ENCODE peak calls at places on chromosomes 13 and 19, in eight cellular contexts. D is HepG2, Z is stomach, N is esophagus squamous epithelium, E is breast epithelium, R is spleen, F is uterus, S is IMR-90. M is an unnamed sample. For H3K4me1, the result is how much of the 10 kb centered on the place peaks cover.

GRCh38 chr19:32459199-32459865 is 53.8 kb downstream of the DPY19L3 start:
- DNase-seq in D (peak), Z (no peak), N (no peak), E (no peak), R (no peak), F (no peak), S (no peak), M (no peak)

GRCh38 chr19:57010541-57010940 is 109.2 kb upstream of the USP29 start:
- DNase-seq in D (no peak), Z (no peak), N (no peak), E (no peak), R (peak), F (no peak), S (no peak), M (no peak)

GRCh38 chr19:40213882-40214570 is 4.2 kb downstream of the TTC9B start:
- DNase-seq in D (no peak), Z (no peak), N (no peak), E (no peak), R (no peak), F (no peak), S (no peak), M (no peak)

GRCh38 chr19:58439576-58440554 is at the start of gene ZNF132:
- DNase-seq in D (no peak), Z (peak), N (peak), E (peak), R (peak), F (peak), S (peak), M (peak)

GRCh38 chr19:16851031-16851712 is 22.0 kb downstream of the SIN3B start:
- DNase-seq in D (no peak), Z (no peak), N (no peak), E (no peak), R (no peak), F (no peak), S (peak), M (no peak)

GRCh38 chr13:40637644-40638043 is 28.8 kb downstream of the FOXO1 start:
- DNase-seq in D (no peak), Z (peak), N (no peak), E (no peak), R (no peak), F (no peak), S (no peak), M (no peak)

GRCh38 chr19:39212377-39212742 is 8.3 kb upstream of the SYCN start:
- DNase-seq in D (no peak), Z (peak), N (no peak), E (no peak), R (peak), F (no peak), S (no peak), M (no peak)

GRCh38 chr13:23681253-23681652 is 111.0 kb downstream of the TNFRSF19 start:
- DNase-seq in D (no peak), Z (no peak), N (no peak), E (no peak), R (no peak), F (no peak), S (peak), M (no peak)

GRCh38 chr13:105991131-105991530 is 544.3 kb downstream of the EFNB2 start:
- DNase-seq in D (no peak), Z (no peak), N (no peak), E (no peak), R (no peak), F (no peak), S (no peak), M (no peak)

GRCh38 chr13:28717170-28717569 is 1.6 kb downstream of the SLC46A3 start:
- DNase-seq in D (no peak), Z (no peak), N (no peak), E (no peak), R (no peak), F (no peak), S (no peak), M (no peak)

GRCh38 chr13:103386341-103386740 is 320.1 kb upstream of the SLC10A2 start:
- DNase-seq in D (no peak), Z (no peak), N (no peak), E (no peak), R (no peak), F (no peak), S (no peak), M (peak)

GRCh38 chr19:47778954-47779351 is 450 bp downstream of the SELENOW start:
- DNase-seq in D (no peak), Z (no peak), N (no peak), E (no peak), R (no peak), F (peak), S (no peak), M (peak)

GRCh38 chr19:42468273-42468796 is 25.6 kb upstream of the CXCL17 start:
- DNase-seq in D (no peak), Z (no peak), N (no peak), E (no peak), R (no peak), F (no peak), S (peak), M (no peak)

GRCh38 chr13:42991892-42992584 is at the start of gene EPSTI1:
- DNase-seq in D (no peak), Z (peak), N (no peak), E (peak), R (peak), F (peak), S (peak), M (peak)

GRCh38 chr19:38596057-38596981 is 21.4 kb downstream of the MAP4K1 start:
- DNase-seq in D (peak), Z (peak), N (no peak), E (no peak), R (no peak), F (no peak), S (no peak), M (no peak)

GRCh38 chr13:60583196-60583908 is 186.3 kb downstream of the TDRD3 start:
- DNase-seq in D (peak), Z (no peak), N (no peak), E (no peak), R (no peak), F (peak), S (peak), M (no peak)

GRCh38 chr13:113999618-113999910 is 25.7 kb upstream of the C13orf46 start:
- DNase-seq in D (no peak), Z (no peak), N (no peak), E (no peak), R (peak), F (no peak), S (no peak), M (no peak)

GRCh38 chr19:54502518-54503048 is at the start of gene LAIR2:
- DNase-seq in D (no peak), Z (no peak), N (no peak), E (no peak), R (no peak), F (no peak), S (no peak), M (no peak)

GRCh38 chr19:15562861-15563260 is 52.2 kb upstream of the CYP4F8 start:
- DNase-seq in D (peak), Z (no peak), N (no peak), E (peak), R (no peak), F (no peak), S (peak), M (no peak)

GRCh38 chr19:14550201-14550754 is 20.9 kb downstream of the TECR start:
- DNase-seq in D (no peak), Z (peak), N (no peak), E (peak), R (no peak), F (no peak), S (no peak), M (no peak)

GRCh38 chr13:36606060-36606459 is 67.8 kb upstream of the SERTM1 start:
- DNase-seq in D (no peak), Z (no peak), N (no peak), E (no peak), R (no peak), F (no peak), S (no peak), M (no peak)

GRCh38 chr19:11887618-11888531 is at the start of gene ZNF69:
- DNase-seq in D (peak), Z (peak), N (no peak), E (peak), R (peak), F (peak), S (peak), M (peak)

GRCh38 chr19:43739419-43739818 is 15.3 kb downstream of the SMG9 start:
- DNase-seq in D (no peak), Z (peak), N (no peak), E (no peak), R (no peak), F (no peak), S (no peak), M (no peak)

GRCh38 chr13:95002968-95003813 is 290.8 kb upstream of the SOX21 start:
- DNase-seq in D (no peak), Z (no peak), N (no peak), E (no peak), R (no peak), F (no peak), S (no peak), M (no peak)

DNA sequence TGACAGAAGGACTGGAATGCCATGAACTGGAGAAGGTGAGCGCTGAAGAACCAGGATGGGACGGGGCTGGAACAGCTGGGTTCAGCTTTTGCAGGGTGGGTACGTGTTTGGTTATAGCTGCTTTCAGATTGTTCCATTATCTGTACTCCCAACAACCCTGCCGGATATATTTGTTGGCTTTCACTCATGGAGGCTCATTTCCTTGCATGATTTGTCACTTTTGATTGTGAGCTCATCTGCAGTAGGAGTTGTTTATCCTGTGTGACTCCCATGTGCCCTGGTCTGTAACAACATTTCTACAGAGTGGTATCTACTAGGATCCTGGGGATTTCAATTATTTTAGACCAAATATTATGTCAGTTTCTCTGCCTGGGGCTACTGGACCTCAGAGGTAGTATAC is 5.4 kb downstream of the ARL11 start:
- DNase-seq in D (no peak), Z (no peak), N (no peak), E (no peak), R (no peak), F (no peak), S (no peak), M (no peak)
- H3K4me1 ChIP-seq in D (under half), Z (under half), N (under half), E (under half), R (under half), F (under half), S (under half), M (under half)

GRCh38 chr19:10640361-10640760 is 13.8 kb upstream of the ILF3 start:
- DNase-seq in D (peak), Z (no peak), N (no peak), E (no peak), R (no peak), F (no peak), S (no peak), M (no peak)

GRCh38 chr19:10639836-10640235 is 14.3 kb upstream of the ILF3 start:
- DNase-seq in D (no peak), Z (no peak), N (no peak), E (no peak), R (no peak), F (no peak), S (no peak), M (no peak)

GRCh38 chr19:10636304-10636972 is 11.1 kb downstream of the SLC44A2 start:
- DNase-seq in D (no peak), Z (peak), N (no peak), E (no peak), R (no peak), F (no peak), S (no peak), M (no peak)

GRCh38 chr19:10634881-10635463 is 9.6 kb downstream of the SLC44A2 start:
- DNase-seq in D (no peak), Z (no peak), N (no peak), E (no peak), R (no peak), F (no peak), S (no peak), M (no peak)

GRCh38 chr19:10637894-10638293 is 12.5 kb downstream of the SLC44A2 start:
- DNase-seq in D (no peak), Z (no peak), N (no peak), E (no peak), R (no peak), F (no peak), S (no peak), M (no peak)
- H3K27ac ChIP-seq in D (no peak), Z (no peak), N (no peak), E (no peak), R (peak), F (no peak), S (no peak), M (no peak)

GRCh38 chr19:1492474-1493006 is 1.6 kb downstream of the REEP6 start:
- DNase-seq in D (no peak), Z (no peak), N (no peak), E (no peak), R (no peak), F (no peak), S (no peak), M (no peak)
- TF ChIP-seq POLR2A in D (no peak), Z (no peak), N (no peak), E (no peak), R (no peak), F (no peak), S (no peak), M (no peak)

GRCh38 chr19:46346821-46347571 is at the start of gene PPP5C:
- DNase-seq in D (peak), Z (peak), N (peak), E (peak), R (peak), F (peak), S (peak), M (peak)

GRCh38 chr19:46349311-46349993 is 2.6 kb downstream of the PPP5C start:
- DNase-seq in D (no peak), Z (no peak), N (no peak), E (no peak), R (no peak), F (no peak), S (no peak), M (no peak)

GRCh38 chr19:46347985-46348384 is 1.1 kb downstream of the PPP5C start:
- DNase-seq in D (no peak), Z (no peak), N (no peak), E (no peak), R (no peak), F (no peak), S (no peak), M (no peak)

GRCh38 chr19:46345157-46345556 is 1.7 kb upstream of the PPP5C start:
- DNase-seq in D (no peak), Z (no peak), N (no peak), E (no peak), R (no peak), F (no peak), S (no peak), M (no peak)

DNA sequence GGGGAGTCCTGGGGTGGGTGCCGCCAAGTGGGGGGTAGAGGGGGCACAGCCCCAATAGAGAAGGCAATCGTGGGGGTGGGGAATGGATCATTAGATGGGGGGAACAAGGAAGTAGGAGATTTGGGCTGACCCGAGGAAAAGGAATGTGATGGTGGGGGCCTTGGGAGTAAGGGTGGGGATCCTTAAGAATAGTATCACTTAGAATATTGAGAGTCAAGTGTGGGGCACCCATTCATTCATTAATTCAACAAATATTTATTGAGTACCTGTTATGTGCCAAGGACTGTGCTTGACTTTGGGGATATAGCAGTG is 641 bp downstream of the PPP5C start:
- DNase-seq in D (no peak), Z (no peak), N (no peak), E (no peak), R (no peak), F (no peak), S (no peak), M (no peak)
- H3K4me1 ChIP-seq in D (half or more), Z (half or more), N (half or more), E (under half), R (under half), F (under half), S (under half), M (under half)

GRCh38 chr13:33263976-33264619 is 21.5 kb downstream of the STARD13 start:
- DNase-seq in D (no peak), Z (no peak), N (no peak), E (no peak), R (no peak), F (no peak), S (no peak), M (no peak)
- H3K27ac ChIP-seq in D (peak), Z (peak), N (peak), E (peak), R (no peak), F (no peak), S (peak), M (peak)

DNA sequence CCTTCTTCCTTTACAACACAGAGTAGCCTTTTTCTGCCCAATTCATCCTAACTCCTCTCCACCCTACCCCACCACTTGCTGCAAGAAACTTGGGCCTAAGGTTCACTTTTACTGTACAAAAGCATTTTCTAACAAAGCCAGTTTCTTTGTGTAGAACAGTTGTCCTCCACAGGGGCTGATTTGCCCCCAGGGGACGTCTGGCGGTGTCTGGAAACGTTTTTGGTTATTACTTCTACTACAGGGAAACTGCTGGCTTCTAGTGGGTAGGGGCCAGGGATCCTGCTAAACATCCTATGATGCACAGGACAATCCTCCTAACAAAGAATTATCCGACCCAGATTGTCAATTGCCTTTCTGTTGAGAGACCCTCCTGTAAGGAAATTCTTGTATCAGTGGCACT is 7.3 kb upstream of the LMO7 start:
- DNase-seq in D (no peak), Z (no peak), N (no peak), E (no peak), R (no peak), F (no peak), S (no peak), M (no peak)
- TF ChIP-seq POLR2A in D (no peak), Z (no peak), N (no peak), E (no peak), R (no peak), F (no peak), S (no peak), M (no peak)

M was measured in heart left ventricle.